ENCODE peak calls at places on chromosomes 16 and 17, in ten cellular contexts. One of them, this sample, is unnamed.

GRCh38 chr16:54429029-54429428 is 142.4 kb upstream of the IRX3 start:
- DNase-seq in ovary: no peak
- DNase-seq in fibroblast of pulmonary artery: no peak
- DNase-seq in transverse colon: no peak
- DNase-seq in cardiac fibroblast: no peak
- DNase-seq in lower leg skin: no peak
- DNase-seq in lower lobe of right lung: no peak
- DNase-seq in HCT116: no peak
- DNase-seq in CD8-positive, alpha-beta T cell: no peak
- DNase-seq in PC-3: no peak
- DNase-seq in this sample: no peak

GRCh38 chr16:67283039-67283825 is 3.9 kb downstream of the PLEKHG4 start:
- DNase-seq in lower lobe of right lung: peak; percentile 1
- DNase-seq in CD8-positive, alpha-beta T cell: no peak
- DNase-seq in ovary: no peak
- DNase-seq in PC-3: peak; percentile 10
- DNase-seq in lower leg skin: no peak
- DNase-seq in transverse colon: no peak
- DNase-seq in HCT116: no peak
- DNase-seq in fibroblast of pulmonary artery: peak; percentile 56
- DNase-seq in cardiac fibroblast: peak; percentile 69
- DNase-seq in this sample: peak; percentile 64

GRCh38 chr17:28057731-28058246 is 15.3 kb downstream of the NLK start:
- DNase-seq in PC-3: peak; percentile 61
- DNase-seq in transverse colon: no peak
- DNase-seq in lower leg skin: no peak
- DNase-seq in fibroblast of pulmonary artery: peak; percentile 39
- DNase-seq in cardiac fibroblast: peak; percentile 63
- DNase-seq in HCT116: no peak
- DNase-seq in ovary: no peak
- DNase-seq in CD8-positive, alpha-beta T cell: no peak
- DNase-seq in lower lobe of right lung: no peak
- DNase-seq in this sample: peak; percentile 54

GRCh38 chr17:37481001-37481665 is 8.6 kb upstream of the DUSP14 start:
- DNase-seq in HCT116: no peak
- DNase-seq in PC-3: no peak
- DNase-seq in ovary: no peak
- DNase-seq in lower lobe of right lung: no peak
- DNase-seq in cardiac fibroblast: no peak
- DNase-seq in CD8-positive, alpha-beta T cell: no peak
- DNase-seq in lower leg skin: no peak
- DNase-seq in transverse colon: no peak
- DNase-seq in fibroblast of pulmonary artery: no peak
- DNase-seq in this sample: peak; percentile 51

GRCh38 chr16:72847187-72848044 is 200.5 kb downstream of the ZFHX3 start:
- DNase-seq in fibroblast of pulmonary artery: peak; percentile 54
- DNase-seq in transverse colon: no peak
- DNase-seq in lower lobe of right lung: no peak
- DNase-seq in lower leg skin: no peak
- DNase-seq in ovary: peak; percentile 18
- DNase-seq in HCT116: no peak
- DNase-seq in CD8-positive, alpha-beta T cell: no peak
- DNase-seq in PC-3: peak; percentile 19
- DNase-seq in cardiac fibroblast: peak; percentile 55
- DNase-seq in this sample: peak; percentile 38

GRCh38 chr17:63479495-63480184 is 2.8 kb downstream of the ACE start:
- DNase-seq in transverse colon: no peak
- DNase-seq in lower leg skin: no peak
- DNase-seq in HCT116: no peak
- DNase-seq in lower lobe of right lung: no peak
- DNase-seq in PC-3: no peak
- DNase-seq in fibroblast of pulmonary artery: no peak
- DNase-seq in cardiac fibroblast: no peak
- DNase-seq in ovary: no peak
- DNase-seq in CD8-positive, alpha-beta T cell: no peak
- DNase-seq in this sample: no peak

GRCh38 chr17:55314784-55315491 is 50.2 kb downstream of the HLF start:
- DNase-seq in HCT116: no peak
- DNase-seq in transverse colon: no peak
- DNase-seq in fibroblast of pulmonary artery: no peak
- DNase-seq in lower leg skin: no peak
- DNase-seq in ovary: no peak
- DNase-seq in PC-3: no peak
- DNase-seq in cardiac fibroblast: no peak
- DNase-seq in lower lobe of right lung: no peak
- DNase-seq in CD8-positive, alpha-beta T cell: no peak
- DNase-seq in this sample: no peak

GRCh38 chr17:51000835-51001638 is 119.6 kb downstream of the SPAG9 start:
- DNase-seq in HCT116: peak; percentile 61
- DNase-seq in fibroblast of pulmonary artery: peak; percentile 88
- DNase-seq in lower lobe of right lung: no peak
- DNase-seq in lower leg skin: no peak
- DNase-seq in cardiac fibroblast: peak; percentile 81
- DNase-seq in CD8-positive, alpha-beta T cell: no peak
- DNase-seq in transverse colon: no peak
- DNase-seq in ovary: no peak
- DNase-seq in PC-3: peak; percentile 86
- DNase-seq in this sample: peak; percentile 78

GRCh38 chr17:511833-512251 is 159.2 kb upstream of the RPH3AL start:
- DNase-seq in fibroblast of pulmonary artery: no peak
- DNase-seq in lower leg skin: no peak
- DNase-seq in ovary: no peak
- DNase-seq in PC-3: no peak
- DNase-seq in HCT116: no peak
- DNase-seq in CD8-positive, alpha-beta T cell: no peak
- DNase-seq in transverse colon: no peak
- DNase-seq in cardiac fibroblast: peak; percentile 64
- DNase-seq in lower lobe of right lung: no peak
- DNase-seq in this sample: peak; percentile 37

GRCh38 chr17:65942592-65942991 is 249.3 kb downstream of the CEP112 start:
- DNase-seq in lower lobe of right lung: no peak
- DNase-seq in PC-3: peak; percentile 66
- DNase-seq in HCT116: no peak
- DNase-seq in lower leg skin: no peak
- DNase-seq in cardiac fibroblast: peak; percentile 31
- DNase-seq in transverse colon: no peak
- DNase-seq in CD8-positive, alpha-beta T cell: no peak
- DNase-seq in ovary: no peak
- DNase-seq in fibroblast of pulmonary artery: peak; percentile 3
- DNase-seq in this sample: no peak

DNA sequence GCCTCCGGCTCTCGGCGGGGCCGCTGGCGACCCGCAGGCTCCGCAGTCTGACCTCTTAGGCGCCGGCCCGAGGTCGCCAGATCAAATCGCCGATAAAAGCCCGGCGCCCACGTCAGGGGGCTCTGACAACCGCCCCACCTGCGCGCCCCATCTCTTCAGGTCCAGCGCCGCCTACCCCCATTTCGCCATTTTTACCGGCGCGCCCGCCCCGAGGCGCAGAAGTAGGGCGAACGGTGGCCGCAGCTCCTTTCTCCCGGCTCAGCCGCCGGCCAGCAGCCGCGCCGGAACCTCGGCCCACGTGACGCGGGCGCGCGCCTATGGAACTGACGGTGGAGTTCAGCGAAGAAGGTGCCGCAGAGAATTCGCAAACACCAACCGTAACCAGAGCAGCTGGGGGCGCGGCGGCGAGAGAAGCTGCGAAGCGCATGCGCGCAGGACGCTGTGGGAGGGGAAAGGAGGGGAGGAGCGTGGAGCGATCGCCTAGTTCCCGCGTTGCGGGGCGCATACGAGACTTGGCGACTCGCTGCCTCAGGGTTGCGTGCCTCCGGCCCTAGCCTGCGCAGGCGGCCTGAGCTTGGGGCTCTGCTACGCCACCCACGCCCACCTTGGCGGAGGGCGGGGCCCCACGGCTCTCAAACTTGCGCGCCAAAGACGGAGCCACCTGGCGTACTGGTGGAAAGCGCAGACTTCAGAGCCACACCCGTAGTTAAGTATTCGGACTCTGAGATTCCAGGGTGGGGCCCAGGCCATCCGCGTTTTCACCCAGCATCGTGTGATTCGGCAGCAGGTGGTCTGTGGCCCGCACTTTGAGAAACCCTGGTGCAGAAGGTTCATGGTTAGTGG is at the start of gene TRIM37:
- DNase-seq in HCT116: peak; percentile 100
- DNase-seq in transverse colon: peak; percentile 99
- DNase-seq in ovary: peak; percentile 98
- DNase-seq in PC-3: peak; percentile 100
- DNase-seq in lower lobe of right lung: peak; percentile 99
- DNase-seq in fibroblast of pulmonary artery: peak; percentile 99
- DNase-seq in cardiac fibroblast: peak; percentile 99
- DNase-seq in CD8-positive, alpha-beta T cell: peak; percentile 98
- DNase-seq in lower leg skin: peak; percentile 95
- DNase-seq in this sample: peak; percentile 98
- TF ChIP-seq CTCF in HCT116: peak; percentile 5
- TF ChIP-seq CTCF in transverse colon: no peak
- TF ChIP-seq CTCF in ovary: no peak
- TF ChIP-seq CTCF in PC-3: peak; percentile 31
- TF ChIP-seq CTCF in lower lobe of right lung: no peak
- TF ChIP-seq CTCF in fibroblast of pulmonary artery: no peak
- TF ChIP-seq CTCF in cardiac fibroblast: no peak
- TF ChIP-seq CTCF in CD8-positive, alpha-beta T cell: no peak
- TF ChIP-seq CTCF in lower leg skin: no peak
- TF ChIP-seq CTCF in this sample: no peak

GRCh38 chr17:76277300-76278267 is 12.4 kb downstream of the UBALD2 start:
- DNase-seq in fibroblast of pulmonary artery: no peak
- DNase-seq in lower lobe of right lung: no peak
- DNase-seq in HCT116: no peak
- DNase-seq in cardiac fibroblast: no peak
- DNase-seq in transverse colon: no peak
- DNase-seq in ovary: no peak
- DNase-seq in PC-3: no peak
- DNase-seq in lower leg skin: no peak
- DNase-seq in CD8-positive, alpha-beta T cell: no peak
- DNase-seq in this sample: no peak
- H3K4me3 ChIP-seq in fibroblast of pulmonary artery: no peak overlapping the region
- H3K4me3 ChIP-seq in lower lobe of right lung: no peak overlapping the region
- H3K4me3 ChIP-seq in HCT116: no peak overlapping the region
- H3K4me3 ChIP-seq in cardiac fibroblast: no peak overlapping the region
- H3K4me3 ChIP-seq in transverse colon: no peak overlapping the region
- H3K4me3 ChIP-seq in ovary: no peak overlapping the region
- H3K4me3 ChIP-seq in PC-3: no peak overlapping the region
- H3K4me3 ChIP-seq in lower leg skin: no peak overlapping the region
- H3K4me3 ChIP-seq in CD8-positive, alpha-beta T cell: no peak overlapping the region
- H3K4me3 ChIP-seq in this sample: no peak overlapping the region

GRCh38 chr17:15023589-15023988 is 241.5 kb downstream of the PMP22 start:
- DNase-seq in lower lobe of right lung: no peak
- DNase-seq in lower leg skin: no peak
- DNase-seq in PC-3: no peak
- DNase-seq in transverse colon: no peak
- DNase-seq in fibroblast of pulmonary artery: no peak
- DNase-seq in ovary: no peak
- DNase-seq in cardiac fibroblast: no peak
- DNase-seq in CD8-positive, alpha-beta T cell: no peak
- DNase-seq in HCT116: no peak
- DNase-seq in this sample: peak; percentile 18

GRCh38 chr17:15031971-15032370 is 233.2 kb downstream of the PMP22 start:
- DNase-seq in cardiac fibroblast: no peak
- DNase-seq in fibroblast of pulmonary artery: no peak
- DNase-seq in ovary: no peak
- DNase-seq in HCT116: no peak
- DNase-seq in CD8-positive, alpha-beta T cell: no peak
- DNase-seq in transverse colon: no peak
- DNase-seq in lower lobe of right lung: no peak
- DNase-seq in PC-3: no peak
- DNase-seq in lower leg skin: no peak
- DNase-seq in this sample: no peak

GRCh38 chr17:15027853-15028252 is 237.3 kb downstream of the PMP22 start:
- DNase-seq in ovary: no peak
- DNase-seq in transverse colon: no peak
- DNase-seq in lower lobe of right lung: no peak
- DNase-seq in fibroblast of pulmonary artery: no peak
- DNase-seq in PC-3: no peak
- DNase-seq in CD8-positive, alpha-beta T cell: no peak
- DNase-seq in HCT116: no peak
- DNase-seq in cardiac fibroblast: no peak
- DNase-seq in lower leg skin: no peak
- DNase-seq in this sample: no peak

GRCh38 chr17:15026088-15026487 is 239.0 kb downstream of the PMP22 start:
- DNase-seq in ovary: no peak
- DNase-seq in cardiac fibroblast: no peak
- DNase-seq in PC-3: no peak
- DNase-seq in lower lobe of right lung: no peak
- DNase-seq in lower leg skin: no peak
- DNase-seq in HCT116: no peak
- DNase-seq in fibroblast of pulmonary artery: no peak
- DNase-seq in transverse colon: no peak
- DNase-seq in CD8-positive, alpha-beta T cell: no peak
- DNase-seq in this sample: no peak

DNA sequence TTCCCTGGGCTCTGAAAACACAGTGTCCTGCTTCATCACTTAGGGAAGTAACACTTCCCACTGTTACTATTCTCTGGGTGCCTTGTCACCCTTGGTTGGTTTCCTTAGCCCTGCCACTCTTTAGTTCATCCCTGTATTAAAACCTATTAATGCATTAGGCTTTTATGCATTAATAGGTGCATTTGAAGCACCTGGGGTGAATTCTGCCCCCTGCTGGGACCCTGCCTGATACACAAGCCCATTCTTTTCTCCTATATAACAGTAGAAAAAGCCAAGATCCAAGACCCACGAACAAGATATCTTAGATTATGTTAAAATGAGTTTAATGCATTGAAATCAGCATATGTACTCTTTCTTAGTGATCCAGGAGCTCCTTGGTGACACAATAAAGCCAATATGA is 235.7 kb downstream of the PMP22 start:
- DNase-seq in HCT116: no peak
- DNase-seq in ovary: no peak
- DNase-seq in fibroblast of pulmonary artery: no peak
- DNase-seq in CD8-positive, alpha-beta T cell: no peak
- DNase-seq in transverse colon: no peak
- DNase-seq in lower lobe of right lung: no peak
- DNase-seq in PC-3: no peak
- DNase-seq in cardiac fibroblast: no peak
- DNase-seq in lower leg skin: no peak
- DNase-seq in this sample: no peak
- TF ChIP-seq CTCF in HCT116: peak; percentile 23
- TF ChIP-seq CTCF in ovary: no peak
- TF ChIP-seq CTCF in fibroblast of pulmonary artery: no peak
- TF ChIP-seq CTCF in CD8-positive, alpha-beta T cell: no peak
- TF ChIP-seq CTCF in transverse colon: no peak
- TF ChIP-seq CTCF in lower lobe of right lung: no peak
- TF ChIP-seq CTCF in PC-3: peak; percentile 31
- TF ChIP-seq CTCF in cardiac fibroblast: no peak
- TF ChIP-seq CTCF in lower leg skin: no peak
- TF ChIP-seq CTCF in this sample: peak; percentile 3

DNA sequence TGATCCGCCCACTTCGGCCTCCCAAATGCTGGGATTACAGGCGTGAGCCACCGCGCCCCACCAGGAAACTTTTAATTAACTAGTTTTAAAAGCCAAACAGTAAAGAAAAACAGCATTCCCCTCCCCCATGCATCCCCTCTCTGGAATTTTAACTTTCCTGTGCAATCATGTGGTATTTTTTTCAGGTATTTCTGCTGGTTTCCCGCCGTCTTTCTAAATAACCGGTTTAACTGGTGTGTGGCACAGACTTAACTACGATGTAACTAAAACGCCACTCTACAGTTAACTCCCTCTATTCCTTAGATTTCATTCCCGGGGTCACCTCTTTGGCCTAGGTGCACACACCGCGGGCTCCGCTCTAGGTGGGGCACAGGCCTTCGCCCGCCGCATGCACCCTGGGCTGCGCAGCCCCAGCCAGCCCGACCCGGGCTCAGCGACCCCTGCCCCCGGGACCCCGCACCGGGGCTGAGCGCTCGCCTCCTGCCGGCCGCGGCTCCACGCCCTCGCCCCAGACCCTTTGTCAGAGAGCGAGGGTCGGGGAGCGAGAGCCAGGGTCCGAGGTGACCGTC is 15.1 kb upstream of the UTP6 start:
- DNase-seq in fibroblast of pulmonary artery: no peak
- DNase-seq in lower leg skin: no peak
- DNase-seq in transverse colon: no peak
- DNase-seq in CD8-positive, alpha-beta T cell: no peak
- DNase-seq in ovary: no peak
- DNase-seq in PC-3: no peak
- DNase-seq in HCT116: no peak
- DNase-seq in lower lobe of right lung: no peak
- DNase-seq in cardiac fibroblast: no peak
- DNase-seq in this sample: no peak
- H3K4me3 ChIP-seq in fibroblast of pulmonary artery: no peak overlapping the region
- H3K4me3 ChIP-seq in lower leg skin: no peak overlapping the region
- H3K4me3 ChIP-seq in transverse colon: peak overlapping the region; percentile 28
- H3K4me3 ChIP-seq in CD8-positive, alpha-beta T cell: no peak overlapping the region
- H3K4me3 ChIP-seq in ovary: no peak overlapping the region
- H3K4me3 ChIP-seq in PC-3: no peak overlapping the region
- H3K4me3 ChIP-seq in HCT116: no peak overlapping the region
- H3K4me3 ChIP-seq in lower lobe of right lung: no peak overlapping the region
- H3K4me3 ChIP-seq in cardiac fibroblast: no peak overlapping the region
- H3K4me3 ChIP-seq in this sample: no peak overlapping the region

This sample was measured in fibroblast of mammary gland.